ENCODE peak calls at places on chromosomes 2 and 18, in nine cellular contexts. One of them, this sample, is unnamed.

GRCh38 chr2:42979416-42979869 is 187.1 kb upstream of the HAAO start:
- DNase-seq in cardiac fibroblast: no peak
- DNase-seq in uterus: peak; percentile 6
- DNase-seq in astrocyte of the cerebellum: no peak
- DNase-seq in activated CD8-positive, alpha-beta T cell treated with anti-CD3 and anti-CD28 coated beads for 36 hours: no peak
- DNase-seq in adrenal gland: no peak
- DNase-seq in fibroblast of pulmonary artery: no peak
- DNase-seq in lower leg skin: peak; percentile 74
- DNase-seq in Panc1: no peak
- DNase-seq in this sample: no peak

GRCh38 chr2:115115135-115115534 is 672.7 kb downstream of the DPP10 start:
- DNase-seq in cardiac fibroblast: no peak
- DNase-seq in uterus: no peak
- DNase-seq in astrocyte of the cerebellum: no peak
- DNase-seq in activated CD8-positive, alpha-beta T cell treated with anti-CD3 and anti-CD28 coated beads for 36 hours: no peak
- DNase-seq in adrenal gland: no peak
- DNase-seq in fibroblast of pulmonary artery: no peak
- DNase-seq in lower leg skin: no peak
- DNase-seq in Panc1: no peak
- DNase-seq in this sample: no peak

GRCh38 chr2:41926614-41927580 is 120.9 kb upstream of the PKDCC start:
- DNase-seq in cardiac fibroblast: peak; percentile 55
- DNase-seq in uterus: peak; percentile 76
- DNase-seq in astrocyte of the cerebellum: no peak
- DNase-seq in activated CD8-positive, alpha-beta T cell treated with anti-CD3 and anti-CD28 coated beads for 36 hours: no peak
- DNase-seq in adrenal gland: no peak
- DNase-seq in fibroblast of pulmonary artery: no peak
- DNase-seq in lower leg skin: no peak
- DNase-seq in Panc1: no peak
- DNase-seq in this sample: peak; percentile 83

GRCh38 chr2:26717362-26717761 is 24.8 kb downstream of the KCNK3 start:
- DNase-seq in cardiac fibroblast: no peak
- DNase-seq in uterus: no peak
- DNase-seq in astrocyte of the cerebellum: no peak
- DNase-seq in activated CD8-positive, alpha-beta T cell treated with anti-CD3 and anti-CD28 coated beads for 36 hours: no peak
- DNase-seq in adrenal gland: no peak
- DNase-seq in fibroblast of pulmonary artery: no peak
- DNase-seq in lower leg skin: no peak
- DNase-seq in Panc1: no peak
- DNase-seq in this sample: no peak

GRCh38 chr2:29314816-29315571 is 199.8 kb downstream of the CLIP4 start:
- DNase-seq in cardiac fibroblast: no peak
- DNase-seq in uterus: no peak
- DNase-seq in astrocyte of the cerebellum: peak; percentile 32
- DNase-seq in activated CD8-positive, alpha-beta T cell treated with anti-CD3 and anti-CD28 coated beads for 36 hours: peak; percentile 82
- DNase-seq in adrenal gland: no peak
- DNase-seq in fibroblast of pulmonary artery: no peak
- DNase-seq in lower leg skin: no peak
- DNase-seq in Panc1: no peak
- DNase-seq in this sample: no peak

GRCh38 chr2:230721712-230722111 is 9.1 kb downstream of the CAB39 start:
- DNase-seq in cardiac fibroblast: peak; percentile 50
- DNase-seq in uterus: no peak
- DNase-seq in astrocyte of the cerebellum: no peak
- DNase-seq in activated CD8-positive, alpha-beta T cell treated with anti-CD3 and anti-CD28 coated beads for 36 hours: no peak
- DNase-seq in adrenal gland: no peak
- DNase-seq in fibroblast of pulmonary artery: peak; percentile 56
- DNase-seq in lower leg skin: no peak
- DNase-seq in Panc1: no peak
- DNase-seq in this sample: no peak

GRCh38 chr2:181886192-181886591 is 5.3 kb upstream of the ITPRID2 start:
- DNase-seq in cardiac fibroblast: no peak
- DNase-seq in uterus: no peak
- DNase-seq in astrocyte of the cerebellum: no peak
- DNase-seq in activated CD8-positive, alpha-beta T cell treated with anti-CD3 and anti-CD28 coated beads for 36 hours: no peak
- DNase-seq in adrenal gland: no peak
- DNase-seq in fibroblast of pulmonary artery: no peak
- DNase-seq in lower leg skin: no peak
- DNase-seq in Panc1: no peak
- DNase-seq in this sample: no peak

GRCh38 chr2:230868151-230868946 is 3.6 kb downstream of the ITM2C start:
- DNase-seq in cardiac fibroblast: no peak
- DNase-seq in uterus: no peak
- DNase-seq in astrocyte of the cerebellum: no peak
- DNase-seq in activated CD8-positive, alpha-beta T cell treated with anti-CD3 and anti-CD28 coated beads for 36 hours: no peak
- DNase-seq in adrenal gland: no peak
- DNase-seq in fibroblast of pulmonary artery: peak; percentile 20
- DNase-seq in lower leg skin: no peak
- DNase-seq in Panc1: no peak
- DNase-seq in this sample: no peak

GRCh38 chr18:11963991-11964484 is 17.3 kb upstream of the IMPA2 start:
- DNase-seq in cardiac fibroblast: peak; percentile 54
- DNase-seq in uterus: peak; percentile 38
- DNase-seq in astrocyte of the cerebellum: no peak
- DNase-seq in activated CD8-positive, alpha-beta T cell treated with anti-CD3 and anti-CD28 coated beads for 36 hours: no peak
- DNase-seq in adrenal gland: no peak
- DNase-seq in fibroblast of pulmonary artery: no peak
- DNase-seq in lower leg skin: no peak
- DNase-seq in Panc1: no peak
- DNase-seq in this sample: no peak

GRCh38 chr2:69716555-69717120 is 25.3 kb upstream of the ANXA4 start:
- DNase-seq in cardiac fibroblast: peak; percentile 50
- DNase-seq in uterus: no peak
- DNase-seq in astrocyte of the cerebellum: peak; percentile 31
- DNase-seq in activated CD8-positive, alpha-beta T cell treated with anti-CD3 and anti-CD28 coated beads for 36 hours: no peak
- DNase-seq in adrenal gland: no peak
- DNase-seq in fibroblast of pulmonary artery: peak; percentile 60
- DNase-seq in lower leg skin: peak; percentile 42
- DNase-seq in Panc1: no peak
- DNase-seq in this sample: no peak

GRCh38 chr18:51330148-51330547 is 132.7 kb upstream of the MEX3C start:
- DNase-seq in cardiac fibroblast: peak; percentile 27
- DNase-seq in uterus: no peak
- DNase-seq in astrocyte of the cerebellum: peak; percentile 35
- DNase-seq in activated CD8-positive, alpha-beta T cell treated with anti-CD3 and anti-CD28 coated beads for 36 hours: no peak
- DNase-seq in adrenal gland: no peak
- DNase-seq in fibroblast of pulmonary artery: peak; percentile 54
- DNase-seq in lower leg skin: no peak
- DNase-seq in Panc1: no peak
- DNase-seq in this sample: no peak

GRCh38 chr2:75716406-75716805 is 5.7 kb upstream of the GCFC2 start:
- DNase-seq in cardiac fibroblast: peak; percentile 29
- DNase-seq in uterus: no peak
- DNase-seq in astrocyte of the cerebellum: no peak
- DNase-seq in activated CD8-positive, alpha-beta T cell treated with anti-CD3 and anti-CD28 coated beads for 36 hours: no peak
- DNase-seq in adrenal gland: no peak
- DNase-seq in fibroblast of pulmonary artery: peak; percentile 25
- DNase-seq in lower leg skin: no peak
- DNase-seq in Panc1: no peak
- DNase-seq in this sample: no peak

GRCh38 chr2:120454993-120455789 is 109.3 kb downstream of the INHBB start:
- DNase-seq in cardiac fibroblast: peak; percentile 69
- DNase-seq in uterus: no peak
- DNase-seq in astrocyte of the cerebellum: no peak
- DNase-seq in activated CD8-positive, alpha-beta T cell treated with anti-CD3 and anti-CD28 coated beads for 36 hours: no peak
- DNase-seq in adrenal gland: no peak
- DNase-seq in fibroblast of pulmonary artery: peak; percentile 79
- DNase-seq in lower leg skin: no peak
- DNase-seq in Panc1: no peak
- DNase-seq in this sample: no peak

GRCh38 chr2:177906041-177906718 is 166.4 kb downstream of the PDE11A start:
- DNase-seq in cardiac fibroblast: peak; percentile 56
- DNase-seq in uterus: peak; percentile 20
- DNase-seq in astrocyte of the cerebellum: peak; percentile 20
- DNase-seq in activated CD8-positive, alpha-beta T cell treated with anti-CD3 and anti-CD28 coated beads for 36 hours: peak; percentile 79
- DNase-seq in adrenal gland: peak; percentile 52
- DNase-seq in fibroblast of pulmonary artery: peak; percentile 58
- DNase-seq in lower leg skin: peak; percentile 88
- DNase-seq in Panc1: peak; percentile 42
- DNase-seq in this sample: peak; percentile 70

GRCh38 chr2:54636425-54637139 is 86.9 kb upstream of the EML6 start:
- DNase-seq in cardiac fibroblast: no peak
- DNase-seq in uterus: no peak
- DNase-seq in astrocyte of the cerebellum: no peak
- DNase-seq in activated CD8-positive, alpha-beta T cell treated with anti-CD3 and anti-CD28 coated beads for 36 hours: no peak
- DNase-seq in adrenal gland: peak; percentile 48
- DNase-seq in fibroblast of pulmonary artery: no peak
- DNase-seq in lower leg skin: no peak
- DNase-seq in Panc1: no peak
- DNase-seq in this sample: no peak

GRCh38 chr2:54106631-54107454 is 8.6 kb upstream of the ACYP2 start:
- DNase-seq in cardiac fibroblast: peak; percentile 70
- DNase-seq in uterus: no peak
- DNase-seq in astrocyte of the cerebellum: peak; percentile 34
- DNase-seq in activated CD8-positive, alpha-beta T cell treated with anti-CD3 and anti-CD28 coated beads for 36 hours: peak; percentile 64
- DNase-seq in adrenal gland: peak; percentile 48
- DNase-seq in fibroblast of pulmonary artery: peak; percentile 71
- DNase-seq in lower leg skin: no peak
- DNase-seq in Panc1: no peak
- DNase-seq in this sample: no peak

GRCh38 chr2:128280901-128281321 is 37.8 kb downstream of the HS6ST1 start:
- DNase-seq in cardiac fibroblast: no peak
- DNase-seq in uterus: peak; percentile 18
- DNase-seq in astrocyte of the cerebellum: no peak
- DNase-seq in activated CD8-positive, alpha-beta T cell treated with anti-CD3 and anti-CD28 coated beads for 36 hours: no peak
- DNase-seq in adrenal gland: peak; percentile 72
- DNase-seq in fibroblast of pulmonary artery: no peak
- DNase-seq in lower leg skin: peak; percentile 84
- DNase-seq in Panc1: no peak
- DNase-seq in this sample: peak; percentile 67

GRCh38 chr2:7094113-7094760 is 177.0 kb downstream of the RNF144A start:
- DNase-seq in cardiac fibroblast: peak; percentile 6
- DNase-seq in uterus: no peak
- DNase-seq in astrocyte of the cerebellum: peak; percentile 8
- DNase-seq in activated CD8-positive, alpha-beta T cell treated with anti-CD3 and anti-CD28 coated beads for 36 hours: no peak
- DNase-seq in adrenal gland: no peak
- DNase-seq in fibroblast of pulmonary artery: no peak
- DNase-seq in lower leg skin: no peak
- DNase-seq in Panc1: no peak
- DNase-seq in this sample: no peak

GRCh38 chr18:24536834-24537233 is 76.4 kb downstream of the HRH4 start:
- DNase-seq in cardiac fibroblast: no peak
- DNase-seq in uterus: no peak
- DNase-seq in astrocyte of the cerebellum: no peak
- DNase-seq in activated CD8-positive, alpha-beta T cell treated with anti-CD3 and anti-CD28 coated beads for 36 hours: no peak
- DNase-seq in adrenal gland: no peak
- DNase-seq in fibroblast of pulmonary artery: no peak
- DNase-seq in lower leg skin: no peak
- DNase-seq in Panc1: no peak
- DNase-seq in this sample: no peak

GRCh38 chr2:204337638-204338037 is 207.6 kb upstream of the PARD3B start:
- DNase-seq in cardiac fibroblast: no peak
- DNase-seq in uterus: no peak
- DNase-seq in astrocyte of the cerebellum: no peak
- DNase-seq in activated CD8-positive, alpha-beta T cell treated with anti-CD3 and anti-CD28 coated beads for 36 hours: no peak
- DNase-seq in adrenal gland: no peak
- DNase-seq in fibroblast of pulmonary artery: no peak
- DNase-seq in lower leg skin: no peak
- DNase-seq in Panc1: no peak
- DNase-seq in this sample: no peak

DNA sequence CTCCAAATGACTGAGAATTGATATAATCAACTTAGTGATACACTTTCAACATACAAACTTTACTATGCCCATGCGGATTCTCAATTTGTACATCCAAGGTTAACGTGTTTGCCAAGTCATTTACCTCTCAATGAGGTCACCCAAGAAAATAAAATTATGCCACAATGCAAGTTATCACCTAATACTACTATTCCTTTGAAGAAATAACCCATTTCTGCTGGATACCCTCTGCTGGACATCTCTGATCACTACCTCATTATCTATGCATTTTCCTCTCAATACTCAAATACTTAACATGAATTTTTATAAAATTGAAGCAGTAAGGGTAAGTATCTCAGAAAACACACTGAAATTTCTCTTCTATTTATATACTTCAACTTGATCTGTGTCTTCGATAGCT is 12.7 kb downstream of the HNRNPLL start:
- DNase-seq in cardiac fibroblast: no peak
- DNase-seq in uterus: no peak
- DNase-seq in astrocyte of the cerebellum: no peak
- DNase-seq in activated CD8-positive, alpha-beta T cell treated with anti-CD3 and anti-CD28 coated beads for 36 hours: no peak
- DNase-seq in adrenal gland: no peak
- DNase-seq in fibroblast of pulmonary artery: no peak
- DNase-seq in lower leg skin: no peak
- DNase-seq in Panc1: no peak
- DNase-seq in this sample: no peak
- TF ChIP-seq CTCF in cardiac fibroblast: peak; percentile 30
- TF ChIP-seq CTCF in uterus: no peak
- TF ChIP-seq CTCF in astrocyte of the cerebellum: peak; percentile 44
- TF ChIP-seq CTCF in activated CD8-positive, alpha-beta T cell treated with anti-CD3 and anti-CD28 coated beads for 36 hours: peak; percentile 50
- TF ChIP-seq CTCF in adrenal gland: no peak
- TF ChIP-seq CTCF in fibroblast of pulmonary artery: peak; percentile 28
- TF ChIP-seq CTCF in lower leg skin: no peak
- TF ChIP-seq CTCF in Panc1: no peak
- TF ChIP-seq CTCF in this sample: no peak

DNA sequence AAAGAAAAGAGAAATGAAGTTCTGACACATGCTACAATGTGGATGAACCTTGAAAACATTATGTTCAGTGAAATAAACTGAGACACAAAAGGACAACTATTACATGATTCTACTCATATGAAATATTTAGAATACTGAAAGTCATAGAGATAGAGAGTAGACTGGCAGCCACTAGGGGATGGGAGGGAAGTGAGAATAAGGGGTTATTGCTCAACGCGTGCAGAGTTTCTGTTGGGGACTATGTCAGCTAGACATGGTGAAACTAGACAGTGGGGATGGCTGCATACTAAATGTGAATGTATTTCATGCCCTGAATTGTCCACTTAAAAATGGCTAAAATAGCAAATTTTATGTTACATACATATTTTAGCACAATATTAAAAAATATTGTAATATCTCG is 108.7 kb upstream of the ATL2 start:
- DNase-seq in cardiac fibroblast: no peak
- DNase-seq in uterus: no peak
- DNase-seq in astrocyte of the cerebellum: no peak
- DNase-seq in activated CD8-positive, alpha-beta T cell treated with anti-CD3 and anti-CD28 coated beads for 36 hours: no peak
- DNase-seq in adrenal gland: no peak
- DNase-seq in fibroblast of pulmonary artery: no peak
- DNase-seq in lower leg skin: no peak
- DNase-seq in Panc1: no peak
- DNase-seq in this sample: no peak
- TF ChIP-seq CTCF in cardiac fibroblast: no peak
- TF ChIP-seq CTCF in uterus: no peak
- TF ChIP-seq CTCF in astrocyte of the cerebellum: no peak
- TF ChIP-seq CTCF in activated CD8-positive, alpha-beta T cell treated with anti-CD3 and anti-CD28 coated beads for 36 hours: no peak
- TF ChIP-seq CTCF in adrenal gland: no peak
- TF ChIP-seq CTCF in fibroblast of pulmonary artery: no peak
- TF ChIP-seq CTCF in lower leg skin: no peak
- TF ChIP-seq CTCF in Panc1: no peak
- TF ChIP-seq CTCF in this sample: peak; percentile 7

GRCh38 chr2:105384216-105384615 is 14.6 kb downstream of the FHL2 start:
- DNase-seq in cardiac fibroblast: no peak
- DNase-seq in uterus: no peak
- DNase-seq in astrocyte of the cerebellum: no peak
- DNase-seq in activated CD8-positive, alpha-beta T cell treated with anti-CD3 and anti-CD28 coated beads for 36 hours: no peak
- DNase-seq in adrenal gland: no peak
- DNase-seq in fibroblast of pulmonary artery: no peak
- DNase-seq in lower leg skin: no peak
- DNase-seq in Panc1: no peak
- DNase-seq in this sample: no peak
- TF ChIP-seq CTCF in cardiac fibroblast: no peak
- TF ChIP-seq CTCF in uterus: peak; percentile 4
- TF ChIP-seq CTCF in astrocyte of the cerebellum: no peak
- TF ChIP-seq CTCF in activated CD8-positive, alpha-beta T cell treated with anti-CD3 and anti-CD28 coated beads for 36 hours: no peak
- TF ChIP-seq CTCF in adrenal gland: no peak
- TF ChIP-seq CTCF in fibroblast of pulmonary artery: no peak
- TF ChIP-seq CTCF in lower leg skin: no peak
- TF ChIP-seq CTCF in Panc1: no peak
- TF ChIP-seq CTCF in this sample: no peak

GRCh38 chr2:288743-289361 is 961 bp upstream of the ALKAL2 start:
- DNase-seq in cardiac fibroblast: no peak
- DNase-seq in uterus: peak; percentile 85
- DNase-seq in astrocyte of the cerebellum: no peak
- DNase-seq in activated CD8-positive, alpha-beta T cell treated with anti-CD3 and anti-CD28 coated beads for 36 hours: no peak
- DNase-seq in adrenal gland: peak; percentile 88
- DNase-seq in fibroblast of pulmonary artery: no peak
- DNase-seq in lower leg skin: no peak
- DNase-seq in Panc1: no peak
- DNase-seq in this sample: no peak
- TF ChIP-seq CTCF in cardiac fibroblast: no peak
- TF ChIP-seq CTCF in uterus: no peak
- TF ChIP-seq CTCF in astrocyte of the cerebellum: no peak
- TF ChIP-seq CTCF in activated CD8-positive, alpha-beta T cell treated with anti-CD3 and anti-CD28 coated beads for 36 hours: no peak
- TF ChIP-seq CTCF in adrenal gland: no peak
- TF ChIP-seq CTCF in fibroblast of pulmonary artery: no peak
- TF ChIP-seq CTCF in lower leg skin: no peak
- TF ChIP-seq CTCF in Panc1: no peak
- TF ChIP-seq CTCF in this sample: no peak